ENCODE peak calls at places on chromosomes 6 and 20, in four cellular contexts. N is AG10803, J is mammary epithelial cell, S is amniotic stem cell. G is an unnamed sample.

GRCh38 chr20:7195704-7196103 is 428.2 kb downstream of the BMP2 start:
- DNase-seq in N (peak), S (no peak), J (peak), G (no peak)

GRCh38 chr6:137811121-137811911 is 55.7 kb upstream of the TNFAIP3 start:
- DNase-seq in J (peak), N (peak), S (peak), G (no peak)

GRCh38 chr6:65199121-65199520 is 507.9 kb downstream of the EYS start:
- DNase-seq in J (no peak), N (no peak), S (no peak), G (no peak)

GRCh38 chr6:41371461-41371991 is 36.1 kb downstream of the NCR2 start:
- DNase-seq in J (no peak), N (peak), S (no peak), G (peak)

GRCh38 chr6:117482240-117483003 is at the start of gene DCBLD1:
- DNase-seq in J (peak), S (peak), N (peak), G (peak)

GRCh38 chr20:40954521-40955165 is 74.0 kb upstream of the TOP1 start:
- DNase-seq in J (no peak), S (no peak), N (no peak), G (no peak)

GRCh38 chr20:1818895-1819294 is 76.3 kb upstream of the SIRPA start:
- DNase-seq in S (no peak), N (no peak), J (no peak), G (no peak)

GRCh38 chr20:15045246-15045645 is 707.8 kb upstream of the FLRT3 start:
- DNase-seq in J (peak), S (no peak), N (peak), G (no peak)

GRCh38 chr6:89050155-89050554 is 30.4 kb upstream of the PNRC1 start:
- DNase-seq in S (no peak), N (peak), J (peak), G (no peak)

GRCh38 chr6:37483502-37483901 is 16.2 kb downstream of the CCDC167 start:
- DNase-seq in N (no peak), J (peak), S (no peak), G (no peak)

GRCh38 chr20:17761612-17762011 is 61.8 kb downstream of the BANF2 start:
- DNase-seq in S (no peak), J (no peak), N (no peak), G (no peak)

GRCh38 chr6:115618311-115618710 is 442.4 kb downstream of the FRK start:
- DNase-seq in J (no peak), S (no peak), N (peak), G (no peak)

GRCh38 chr6:72022830-72023229 is 136.5 kb downstream of the RIMS1 start:
- DNase-seq in N (no peak), S (no peak), J (no peak), G (no peak)

GRCh38 chr6:100453701-100454521 is 10.8 kb downstream of the SIM1 start:
- DNase-seq in J (no peak), N (no peak), S (no peak), G (no peak)

GRCh38 chr6:106114492-106114891 is 28.4 kb downstream of the PRDM1 start:
- DNase-seq in S (no peak), J (no peak), N (no peak), G (no peak)

GRCh38 chr6:125183391-125183790 is 29.8 kb downstream of the TPD52L1 start:
- DNase-seq in S (no peak), J (no peak), N (no peak), G (no peak)

GRCh38 chr20:52231230-52231746 is 39.7 kb upstream of the ZFP64 start:
- DNase-seq in J (no peak), S (no peak), N (no peak), G (no peak)

GRCh38 chr20:2799688-2800589 is 488 bp downstream of the CPXM1 start:
- DNase-seq in J (no peak), N (no peak), S (no peak), G (no peak)

GRCh38 chr6:56168601-56169000 is 78.8 kb downstream of the COL21A1 start:
- DNase-seq in J (peak), N (no peak), S (no peak), G (no peak)

GRCh38 chr6:704037-704436 is 11.1 kb upstream of the EXOC2 start:
- DNase-seq in N (no peak), J (no peak), S (no peak), G (no peak)

GRCh38 chr20:49285233-49285668 is 7.4 kb upstream of the ZNFX1 start:
- DNase-seq in N (no peak), J (no peak), S (no peak), G (no peak)

GRCh38 chr20:1503564-1504227 is 12.5 kb upstream of the SIRPB2 start:
- DNase-seq in S (peak), N (peak), J (peak), G (peak)

GRCh38 chr6:146985111-146985510 is 219.1 kb upstream of the STXBP5 start:
- DNase-seq in J (no peak), S (no peak), N (no peak), G (peak)

GRCh38 chr6:47362857-47363461 is 53.3 kb upstream of the TNFRSF21 start:
- DNase-seq in J (no peak), S (no peak), N (no peak), G (no peak)

GRCh38 chr6:73086726-73087125 is 138.6 kb downstream of the KHDC1L start:
- DNase-seq in S (no peak), N (no peak), J (no peak), G (no peak)

GRCh38 chr6:158567152-158567551 is 7.3 kb downstream of the TMEM181 start:
- DNase-seq in S (no peak), N (no peak), J (no peak), G (no peak)

GRCh38 chr6:155248021-155249001 is 15.5 kb upstream of the CLDN20 start:
- DNase-seq in J (peak), N (peak), S (peak), G (no peak)

GRCh38 chr20:3716195-3716834 is 3.9 kb upstream of the SIGLEC1 start:
- DNase-seq in S (peak), N (peak), J (peak), G (peak)

GRCh38 chr20:63830821-63831593 is at the start of gene ZBTB46:
- DNase-seq in S (no peak), J (no peak), N (peak), G (no peak)

GRCh38 chr6:44260451-44261297 is 3.3 kb upstream of the SLC35B2 start:
- DNase-seq in N (no peak), S (no peak), J (no peak), G (no peak)

GRCh38 chr6:139699335-139699734 is 324.9 kb upstream of the CITED2 start:
- DNase-seq in N (peak), J (peak), S (no peak), G (no peak)

GRCh38 chr6:158758464-158758863 is 60.7 kb downstream of the EZR start:
- DNase-seq in N (no peak), S (no peak), J (no peak), G (peak)

GRCh38 chr6:106446287-106446885 is 85.9 kb downstream of the CRYBG1 start:
- DNase-seq in N (peak), J (no peak), S (peak), G (no peak)

GRCh38 chr6:129370268-129370916 is 339.6 kb downstream of the ARHGAP18 start:
- DNase-seq in N (peak), S (peak), J (peak), G (peak)

GRCh38 chr6:150006961-150007464 is 18.3 kb downstream of the RAET1L start:
- DNase-seq in N (no peak), J (no peak), S (no peak), G (no peak)

GRCh38 chr6:145147559-145147958 is 587.8 kb downstream of the EPM2A start:
- DNase-seq in S (no peak), J (peak), N (peak), G (no peak)

GRCh38 chr6:100237881-100238280 is 226.8 kb downstream of the SIM1 start:
- DNase-seq in J (no peak), S (no peak), N (peak), G (no peak)

GRCh38 chr20:56957737-56958553 is 308.5 kb downstream of the BMP7 start:
- DNase-seq in N (peak), J (no peak), S (no peak), G (peak)